ENCODE peak calls at places on chromosomes 12 and 14, in seven cellular contexts. B is HCT116, U is GM12878, R is H1, W is HepG2, L is SK-N-SH, T is K562. A is an unnamed sample. For H3K4me1, the result is how much of the 10 kb centered on the place peaks cover.

GRCh38 chr12:94020335-94020734 is 128.0 kb upstream of the PLXNC1 start:
- DNase-seq in U (no peak), W (no peak), L (no peak), B (no peak), T (no peak), R (no peak), A (no peak)

GRCh38 chr12:57738661-57739237 is at the start of gene AGAP2:
- DNase-seq in W (no peak), R (no peak), B (no peak), L (peak), T (no peak), U (no peak), A (no peak)

GRCh38 chr14:58663494-58664111 is 25.8 kb downstream of the DACT1 start:
- DNase-seq in W (no peak), U (no peak), L (peak), B (no peak), R (peak), T (no peak), A (peak)

GRCh38 chr14:101442451-101442850 is 118.8 kb upstream of the DIO3 start:
- DNase-seq in U (no peak), B (no peak), R (no peak), L (no peak), W (no peak), T (no peak), A (no peak)

GRCh38 chr14:105167303-105168092 is 1.1 kb downstream of the JAG2 start:
- DNase-seq in B (no peak), W (no peak), R (no peak), L (peak), U (no peak), T (peak), A (no peak)

GRCh38 chr12:93829073-93829472 is 151.9 kb downstream of the CRADD start:
- DNase-seq in L (no peak), T (no peak), R (no peak), B (no peak), W (no peak), U (no peak), A (no peak)

GRCh38 chr12:100987552-100988277 is 193.1 kb downstream of the ANO4 start:
- DNase-seq in W (peak), U (peak), T (peak), R (no peak), L (peak), B (peak), A (peak)

GRCh38 chr12:27193106-27193505 is 51.0 kb upstream of the STK38L start:
- DNase-seq in W (no peak), B (no peak), T (no peak), U (no peak), L (no peak), R (no peak), A (no peak)

GRCh38 chr12:23204933-23205778 is 580.2 kb downstream of the ETNK1 start:
- DNase-seq in W (peak), U (peak), L (peak), B (peak), T (peak), R (no peak), A (peak)

GRCh38 chr14:33617154-33617553 is 333.7 kb downstream of the EGLN3 start:
- DNase-seq in U (no peak), T (no peak), L (no peak), W (no peak), R (no peak), B (no peak), A (no peak)

GRCh38 chr12:52082988-52083637 is 3.6 kb downstream of the SMIM41 start:
- DNase-seq in R (no peak), L (peak), W (peak), B (no peak), U (no peak), T (peak), A (no peak)

GRCh38 chr12:23099604-23100003 is 474.6 kb downstream of the ETNK1 start:
- DNase-seq in U (no peak), W (no peak), T (no peak), B (no peak), L (no peak), R (peak), A (peak)

GRCh38 chr12:96258451-96258933 is 64.3 kb downstream of the ELK3 start:
- DNase-seq in T (no peak), B (no peak), U (no peak), R (no peak), W (no peak), L (no peak), A (no peak)

GRCh38 chr14:52031781-52032180 is 37.1 kb downstream of the NID2 start:
- DNase-seq in B (no peak), R (no peak), T (no peak), U (no peak), W (no peak), L (no peak), A (no peak)

GRCh38 chr12:22447223-22447622 is 97.1 kb downstream of the C2CD5 start:
- DNase-seq in T (no peak), U (no peak), W (no peak), L (peak), R (no peak), B (no peak), A (no peak)

GRCh38 chr12:42936991-42937390 is 347.4 kb upstream of the PRICKLE1 start:
- DNase-seq in W (no peak), B (no peak), T (no peak), L (no peak), R (no peak), U (no peak), A (no peak)

GRCh38 chr12:47939009-47939601 is 24.3 kb upstream of the TMEM106C start:
- DNase-seq in L (no peak), B (no peak), W (no peak), T (no peak), U (no peak), R (no peak), A (no peak)

GRCh38 chr12:45407967-45408743 is 192.3 kb downstream of the ANO6 start:
- DNase-seq in B (no peak), L (no peak), R (no peak), T (no peak), U (no peak), W (no peak), A (no peak)

GRCh38 chr14:64232095-64232830 is 61.9 kb downstream of the ESR2 start:
- DNase-seq in B (no peak), L (no peak), U (peak), R (no peak), W (no peak), T (no peak), A (no peak)

GRCh38 chr12:51726931-51727330 is 121.6 kb downstream of the FIGNL2 start:
- DNase-seq in B (no peak), L (no peak), W (no peak), T (no peak), R (no peak), U (no peak), A (no peak)

GRCh38 chr12:42213954-42214426 is 24.1 kb downstream of the YAF2 start:
- DNase-seq in W (no peak), U (no peak), B (no peak), T (no peak), L (no peak), R (no peak), A (no peak)

GRCh38 chr14:61636291-61636690 is 59.0 kb upstream of the HIF1A start:
- DNase-seq in L (no peak), B (no peak), R (no peak), W (no peak), U (no peak), T (no peak), A (no peak)

GRCh38 chr12:94648578-94648977 is 1.8 kb downstream of the TMCC3 start:
- DNase-seq in B (no peak), L (no peak), T (no peak), R (no peak), U (no peak), W (no peak), A (no peak)

GRCh38 chr14:89767861-89768268 is 186.7 kb downstream of the EFCAB11 start:
- DNase-seq in T (peak), W (peak), R (no peak), B (peak), L (peak), U (peak), A (no peak)

GRCh38 chr12:93020225-93020997 is 91.3 kb upstream of the EEA1 start:
- DNase-seq in L (no peak), B (no peak), W (peak), R (no peak), T (peak), U (no peak), A (no peak)

GRCh38 chr14:77322951-77323350 is 2.1 kb downstream of the GSTZ1 start:
- DNase-seq in T (no peak), B (no peak), R (no peak), U (no peak), W (no peak), L (no peak), A (no peak)

GRCh38 chr14:46054526-46054925 is 597.1 kb downstream of the RPL10L start:
- DNase-seq in B (no peak), W (no peak), U (no peak), T (no peak), R (no peak), L (no peak), A (no peak)

GRCh38 chr12:30822385-30823139 is 67.8 kb upstream of the CAPRIN2 start:
- DNase-seq in B (no peak), L (peak), R (no peak), T (no peak), W (no peak), U (no peak), A (peak)

GRCh38 chr12:28787151-28787550 is 361.9 kb upstream of the FAR2 start:
- DNase-seq in U (no peak), R (no peak), L (no peak), W (no peak), B (no peak), T (no peak), A (peak)

GRCh38 chr14:104527857-104528459 is 51.6 kb upstream of the C14orf180 start:
- DNase-seq in T (no peak), W (no peak), R (no peak), B (no peak), L (no peak), U (no peak), A (no peak)

GRCh38 chr14:23562822-23563472 is 4.6 kb downstream of the AP1G2 start:
- DNase-seq in W (peak), B (no peak), U (no peak), L (peak), R (no peak), T (peak), A (no peak)

GRCh38 chr12:115037830-115038229 is 353.9 kb upstream of the TBX3 start:
- DNase-seq in U (no peak), W (no peak), B (no peak), L (no peak), R (no peak), T (no peak), A (no peak)

GRCh38 chr14:50001146-50001998 is 108.5 kb downstream of the ARF6 start:
- DNase-seq in U (no peak), T (peak), B (peak), L (no peak), W (peak), R (no peak), A (no peak)

GRCh38 chr14:68762944-68763831 is 29.7 kb downstream of the ZFP36L1 start:
- DNase-seq in B (no peak), R (no peak), T (peak), U (no peak), W (peak), L (peak), A (peak)

GRCh38 chr12:108886873-108887629 is 7.2 kb downstream of the DAO start:
- DNase-seq in W (no peak), U (no peak), B (no peak), R (no peak), L (no peak), T (no peak), A (no peak)

GRCh38 chr12:87120440-87120839 is 864.2 kb upstream of the MGAT4C start:
- DNase-seq in B (no peak), T (no peak), R (no peak), U (no peak), W (peak), L (no peak), A (no peak)

DNA sequence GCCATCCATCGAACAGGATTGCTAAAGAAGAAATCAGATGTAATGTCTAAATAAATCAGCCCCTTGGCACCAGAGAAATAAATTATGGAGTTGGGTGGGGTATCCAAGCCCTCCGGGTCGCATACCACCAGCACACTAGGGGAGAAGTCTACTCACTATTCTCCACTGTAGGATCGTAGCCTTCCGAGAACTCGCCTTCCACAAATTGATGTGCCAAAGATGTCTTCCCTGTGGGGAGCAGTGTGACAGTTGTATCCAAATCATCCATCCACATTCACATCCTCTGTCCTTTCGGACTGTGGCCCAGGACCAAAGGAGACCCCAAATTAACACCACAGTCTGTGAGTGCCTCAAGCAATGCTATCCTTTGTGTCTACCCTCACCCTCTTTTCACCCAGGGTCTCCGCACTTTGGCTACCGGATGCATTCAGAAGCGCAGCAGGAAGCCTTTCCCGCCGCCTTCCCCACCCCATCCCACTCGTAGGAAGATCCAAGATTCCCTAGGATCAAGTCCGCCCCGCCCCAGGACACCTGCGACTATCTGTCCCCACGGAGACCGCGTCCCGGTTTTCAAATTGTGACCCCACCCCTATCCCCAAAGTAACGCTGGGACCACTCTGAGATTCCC is 786 bp downstream of the RHEBL1 start:
- DNase-seq in T (no peak), U (no peak), R (no peak), L (no peak), B (no peak), W (no peak), A (no peak)
- H3K4me3 ChIP-seq in T (peak), U (peak), R (peak), L (peak), B (peak), W (peak), A (peak)

GRCh38 chr12:105431537-105431936 is 101.0 kb downstream of the C12orf75 start:
- DNase-seq in U (no peak), L (no peak), R (no peak), T (no peak), W (no peak), B (no peak), A (no peak)
- TF ChIP-seq YY1 in U (no peak), L (no peak), R (no peak), T (no peak), W (no peak), B (no peak), A (no peak)

GRCh38 chr12:7844131-7844530 is 28.6 kb downstream of the SLC2A14 start:
- DNase-seq in U (no peak), R (no peak), T (no peak), W (no peak), B (no peak), L (no peak), A (no peak)
- H3K4me1 ChIP-seq in U (under half), R (under half), T (under half), W (under half), B (under half), L (under half), A (under half)

GRCh38 chr12:6469092-6469491 is 1.4 kb downstream of the VAMP1 start:
- DNase-seq in L (no peak), T (no peak), R (no peak), B (no peak), W (no peak), U (no peak), A (no peak)
- H3K4me3 ChIP-seq in L (no peak), T (no peak), R (no peak), B (no peak), W (no peak), U (peak), A (no peak)

GRCh38 chr14:95418858-95419257 is 97.6 kb downstream of the SYNE3 start:
- DNase-seq in L (no peak), W (no peak), T (no peak), B (no peak), R (no peak), U (no peak), A (no peak)
- TF ChIP-seq YY1 in L (no peak), W (no peak), T (no peak), B (no peak), R (no peak), U (no peak), A (no peak)

DNA sequence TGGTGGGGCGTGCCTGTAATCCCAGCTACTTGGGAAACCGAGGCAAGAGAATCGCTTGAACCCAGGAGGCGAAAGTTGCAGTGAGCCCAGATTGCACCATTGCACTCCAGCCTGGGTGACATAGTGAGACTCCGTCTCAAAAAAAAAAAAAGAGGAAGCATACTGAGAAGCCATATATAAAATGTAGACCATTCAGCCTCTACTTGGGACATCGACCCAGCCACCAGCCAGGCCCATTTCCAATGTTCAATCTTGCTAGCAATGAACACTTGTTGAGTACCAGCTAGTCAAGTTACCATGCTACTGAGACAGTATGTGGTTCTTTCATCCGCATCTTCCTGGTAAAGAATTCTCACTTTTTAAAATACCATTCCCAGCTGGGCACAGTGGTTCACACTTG is 33.4 kb upstream of the RASSF8 start:
- DNase-seq in T (no peak), R (no peak), L (no peak), W (no peak), B (no peak), U (no peak), A (no peak)
- H3K4me1 ChIP-seq in T (under half), R (under half), L (under half), W (under half), B (under half), U (under half), A (under half)

GRCh38 chr12:12563529-12563928 is 866 bp upstream of the DUSP16 start:
- DNase-seq in B (no peak), W (no peak), U (no peak), T (no peak), L (no peak), R (no peak), A (no peak)
- H3K4me3 ChIP-seq in B (no peak), W (peak), U (peak), T (no peak), L (no peak), R (no peak), A (no peak)

GRCh38 chr14:99413972-99414371 is 66.7 kb downstream of the SETD3 start:
- DNase-seq in B (no peak), L (no peak), R (no peak), W (no peak), T (no peak), U (no peak), A (no peak)
- TF ChIP-seq YY1 in B (no peak), L (no peak), R (no peak), W (no peak), T (no peak), U (no peak), A (no peak)

A was measured in NT2/D1.